ENCODE peak calls at places on chromosome 7, in ten cellular contexts. K, P, I, W, H, X, Z, Q, A and O are unnamed samples.

GRCh38 chr7:107948645-107949442 is 54.1 kb downstream of the LAMB1 start:
- DNase-seq in K (peak), P (no peak), W (peak), Q (peak), A (no peak), Z (no peak), X (no peak), H (peak), I (no peak), O (no peak)

GRCh38 chr7:128161466-128162125 is 79.5 kb upstream of the LEP start:
- DNase-seq in Q (peak), X (no peak), H (no peak), Z (no peak), I (no peak), W (no peak), P (no peak), K (peak), A (no peak), O (no peak)

GRCh38 chr7:74388880-74389415 is 64.8 kb upstream of the GTF2IRD1 start:
- DNase-seq in K (no peak), A (no peak), X (no peak), H (no peak), I (no peak), W (no peak), P (no peak), Q (no peak), Z (no peak), O (no peak)

GRCh38 chr7:127619681-127620405 is 1.9 kb upstream of the PAX4 start:
- DNase-seq in Z (no peak), A (no peak), I (no peak), P (peak), W (no peak), Q (no peak), H (no peak), K (peak), X (no peak), O (no peak)

GRCh38 chr7:71638108-71638507 is 506.2 kb downstream of the GALNT17 start:
- DNase-seq in P (no peak), X (no peak), I (no peak), K (no peak), Q (no peak), Z (no peak), A (no peak), W (no peak), H (no peak), O (no peak)

GRCh38 chr7:121544726-121545125 is 148.6 kb upstream of the FAM3C start:
- DNase-seq in Q (peak), W (peak), P (no peak), A (peak), Z (no peak), X (peak), I (no peak), H (peak), K (peak), O (peak)

GRCh38 chr7:55557666-55558188 is 14.6 kb downstream of the VOPP1 start:
- DNase-seq in Z (no peak), Q (no peak), A (no peak), P (no peak), I (no peak), X (peak), H (no peak), W (no peak), K (no peak), O (no peak)

GRCh38 chr7:132666076-132666775 is 90.0 kb upstream of the PLXNA4 start:
- DNase-seq in X (peak), Q (no peak), K (peak), P (no peak), A (no peak), H (peak), I (no peak), W (no peak), Z (no peak), O (no peak)

GRCh38 chr7:4951903-4952636 is 6.9 kb downstream of the MMD2 start:
- DNase-seq in Z (no peak), X (peak), W (peak), Q (peak), I (no peak), H (peak), K (peak), P (peak), A (no peak), O (no peak)

GRCh38 chr7:154833839-154834238 is 169.1 kb downstream of the PAXIP1 start:
- DNase-seq in A (no peak), P (no peak), K (no peak), I (no peak), Q (no peak), X (no peak), W (no peak), H (no peak), Z (no peak), O (no peak)

GRCh38 chr7:135190703-135191102 is 20.2 kb upstream of the CYREN start:
- DNase-seq in Q (no peak), W (no peak), H (no peak), K (no peak), P (no peak), A (no peak), Z (no peak), I (no peak), X (no peak), O (no peak)
- H3K27ac ChIP-seq in Q (no peak), W (no peak), H (no peak), K (no peak), P (no peak), A (no peak), Z (no peak), I (no peak), X (no peak), O (peak)

DNA sequence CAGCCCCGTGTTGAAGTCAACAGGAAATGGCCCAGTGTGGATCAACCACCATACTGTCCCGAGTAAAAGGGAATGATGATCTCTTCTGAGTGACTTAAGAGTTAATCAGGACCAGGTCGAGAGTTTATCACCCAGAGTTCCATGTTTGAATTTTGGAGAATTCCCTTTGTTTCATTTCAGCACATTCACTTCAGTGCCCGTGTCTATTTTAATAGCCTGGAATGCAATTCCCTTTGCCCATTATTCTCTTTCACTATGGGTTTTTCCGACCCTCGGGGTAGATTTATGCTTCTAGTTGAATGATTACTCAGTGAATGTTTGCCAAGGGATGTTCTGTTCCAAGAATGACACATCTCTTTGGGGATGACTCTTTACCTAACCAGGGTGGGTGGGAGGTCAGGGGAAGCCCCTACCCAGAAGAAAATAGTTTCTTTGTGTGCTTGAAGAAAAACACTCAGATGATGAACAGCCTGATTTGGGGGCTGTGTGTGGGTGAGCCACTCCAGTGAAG is 594.9 kb downstream of the INHBA start:
- DNase-seq in H (no peak), X (no peak), Z (no peak), K (peak), I (no peak), A (no peak), P (no peak), W (peak), Q (peak), O (no peak)
- H3K27ac ChIP-seq in H (no peak), X (no peak), Z (no peak), K (no peak), I (no peak), A (no peak), P (no peak), W (peak), Q (peak), O (peak)

GRCh38 chr7:24241216-24241615 is 42.8 kb upstream of the NPY start:
- DNase-seq in P (no peak), W (peak), H (no peak), X (no peak), K (no peak), Z (no peak), A (no peak), I (no peak), Q (peak), O (no peak)
- H3K27ac ChIP-seq in P (no peak), W (no peak), H (no peak), X (no peak), K (no peak), Z (no peak), A (no peak), I (no peak), Q (no peak), O (no peak)

GRCh38 chr7:57427146-57427545 is 22.8 kb upstream of the ZNF716 start:
- DNase-seq in W (no peak), X (no peak), H (no peak), Q (no peak), K (no peak), A (no peak), Z (no peak), I (no peak), P (no peak), O (no peak)
- H3K27ac ChIP-seq in W (no peak), X (no peak), H (no peak), Q (no peak), K (no peak), A (no peak), Z (no peak), I (no peak), P (no peak), O (no peak)